ENCODE peak calls at places on chromosomes 13 and 19, in eight cellular contexts. K is mammary epithelial cell, F is PC-3, P is fibroblast of lung, L is neuronal stem cell, C is K562, G is IMR-90, V is GM23338. X is an unnamed sample.

GRCh38 chr13:23488442-23488841 is 54.9 kb upstream of the SACS start:
- DNase-seq in V (no peak), K (peak), G (peak), L (no peak), C (no peak), P (peak), F (peak), X (peak)

GRCh38 chr19:46546194-46546896 is 50.7 kb upstream of the PNMA8B start:
- DNase-seq in C (peak), F (peak), P (peak), V (peak), K (peak), L (no peak), G (peak), X (peak)

GRCh38 chr19:37304190-37304883 is 66.6 kb upstream of the ZNF527 start:
- DNase-seq in G (no peak), L (peak), V (no peak), F (no peak), K (no peak), C (peak), P (no peak), X (no peak)

GRCh38 chr13:18212873-18213272 is 968.8 kb downstream of the TUBA3C start:
- DNase-seq in G (peak), V (peak), C (no peak), P (no peak), L (peak), F (no peak), K (no peak), X (no peak)

GRCh38 chr19:51571599-51571998 is 516 bp downstream of the ZNF175 start:
- DNase-seq in C (peak), V (no peak), L (no peak), P (no peak), G (peak), F (peak), K (no peak), X (no peak)

GRCh38 chr19:55385236-55385748 is 440 bp upstream of the RPL28 start:
- DNase-seq in K (peak), L (peak), P (peak), G (peak), V (peak), F (peak), C (peak), X (peak)

GRCh38 chr13:42747399-42747873 is 33.9 kb upstream of the FAM216B start:
- DNase-seq in L (no peak), K (peak), C (no peak), F (peak), G (peak), V (no peak), P (peak), X (peak)

GRCh38 chr19:5150902-5151741 is 182.2 kb downstream of the KDM4B start:
- DNase-seq in G (no peak), L (no peak), P (no peak), F (no peak), V (peak), C (no peak), K (no peak), X (no peak)

DNA sequence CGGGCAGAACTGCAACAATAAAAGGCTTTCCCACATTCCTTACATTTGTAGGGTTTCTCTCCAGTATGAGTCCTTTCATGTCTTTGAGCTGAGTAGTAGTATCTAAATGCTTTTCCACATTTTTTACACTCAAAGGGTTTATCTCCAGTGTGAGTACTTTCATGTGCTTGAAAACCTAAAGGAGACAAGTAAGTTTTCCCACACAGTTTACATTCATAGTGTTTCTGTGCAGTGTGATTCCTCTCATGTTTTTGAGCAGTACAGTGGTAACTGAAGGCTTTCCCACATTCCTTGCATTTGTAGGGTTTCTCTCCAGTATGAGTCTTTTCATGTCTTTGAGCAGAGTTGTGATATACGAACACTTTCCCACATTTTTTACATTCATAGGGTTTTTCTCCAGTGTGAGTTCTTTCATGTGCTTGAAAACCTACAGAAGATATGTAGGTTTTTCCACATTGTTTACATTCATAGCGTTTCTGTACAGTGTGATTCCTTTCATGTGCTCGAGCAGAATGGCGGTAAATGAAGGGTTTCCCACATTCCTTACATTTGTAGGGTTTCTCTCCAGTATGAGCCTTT is 47.0 kb downstream of the ZNF44 start:
- DNase-seq in P (no peak), K (peak), F (no peak), C (no peak), V (no peak), L (no peak), G (no peak), X (no peak)
- H3K4me3 ChIP-seq in P (no peak), K (no peak), F (peak), C (no peak), V (no peak), L (no peak), G (no peak), X (peak)

GRCh38 chr13:30047154-30047874 is 196.9 kb upstream of the UBL3 start:
- DNase-seq in P (peak), L (no peak), K (no peak), V (no peak), G (peak), F (no peak), C (no peak), X (peak)
- H2AFZ ChIP-seq in P (no peak), L (no peak), K (no peak), V (no peak), G (peak), F (no peak), C (no peak), X (peak)

DNA sequence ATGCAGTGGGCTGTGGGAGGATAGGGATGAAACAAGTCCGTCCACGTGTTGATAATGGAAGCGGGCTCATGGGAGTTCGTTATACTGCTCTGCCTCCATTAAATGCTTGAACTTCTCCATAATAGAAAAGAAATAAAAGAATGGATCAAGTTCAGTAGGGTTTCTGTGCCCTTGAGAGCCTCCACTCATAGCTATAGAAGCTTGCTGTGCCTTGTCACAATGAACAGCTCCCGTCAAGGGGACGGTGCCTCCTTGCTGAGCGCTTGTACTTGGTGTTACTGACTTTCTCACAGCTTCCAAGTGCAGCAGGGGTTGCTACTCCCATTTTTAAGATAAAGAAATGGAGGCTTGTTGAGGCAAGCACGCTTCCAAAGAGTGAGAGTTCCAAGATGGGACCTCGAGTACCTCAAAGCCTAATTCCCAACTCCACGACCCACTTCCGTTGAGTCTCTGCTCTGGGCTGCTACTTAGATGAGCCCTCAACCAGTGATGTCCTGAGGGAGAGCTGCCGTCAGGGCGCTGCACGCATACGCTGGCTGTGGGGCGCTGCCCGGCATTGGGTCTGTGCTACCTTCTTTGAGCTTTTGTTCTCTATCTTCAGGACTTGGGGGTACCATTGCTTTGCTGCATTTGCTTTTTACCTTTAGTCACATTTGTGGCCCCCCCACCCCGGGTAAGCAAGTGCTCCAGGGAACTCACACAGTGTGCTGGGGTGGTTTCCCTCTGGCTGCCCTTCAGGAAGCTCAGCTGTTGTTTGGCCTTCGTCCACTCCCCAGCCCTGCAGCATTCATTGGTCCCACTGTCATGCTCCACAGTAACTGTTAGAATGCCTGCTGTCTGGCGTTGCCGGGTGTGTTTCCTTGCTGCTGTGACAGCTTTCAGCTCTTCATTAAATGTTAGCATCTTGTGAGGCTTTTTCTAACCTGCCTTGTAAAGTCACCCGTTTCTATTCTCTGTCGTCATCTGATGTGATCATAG is 9.5 kb downstream of the SNRNP70 start:
- DNase-seq in L (no peak), F (no peak), V (no peak), K (no peak), P (no peak), C (no peak), G (no peak), X (no peak)
- H3K27ac ChIP-seq in L (no peak), F (no peak), V (no peak), K (no peak), P (no peak), C (no peak), G (no peak), X (no peak)

DNA sequence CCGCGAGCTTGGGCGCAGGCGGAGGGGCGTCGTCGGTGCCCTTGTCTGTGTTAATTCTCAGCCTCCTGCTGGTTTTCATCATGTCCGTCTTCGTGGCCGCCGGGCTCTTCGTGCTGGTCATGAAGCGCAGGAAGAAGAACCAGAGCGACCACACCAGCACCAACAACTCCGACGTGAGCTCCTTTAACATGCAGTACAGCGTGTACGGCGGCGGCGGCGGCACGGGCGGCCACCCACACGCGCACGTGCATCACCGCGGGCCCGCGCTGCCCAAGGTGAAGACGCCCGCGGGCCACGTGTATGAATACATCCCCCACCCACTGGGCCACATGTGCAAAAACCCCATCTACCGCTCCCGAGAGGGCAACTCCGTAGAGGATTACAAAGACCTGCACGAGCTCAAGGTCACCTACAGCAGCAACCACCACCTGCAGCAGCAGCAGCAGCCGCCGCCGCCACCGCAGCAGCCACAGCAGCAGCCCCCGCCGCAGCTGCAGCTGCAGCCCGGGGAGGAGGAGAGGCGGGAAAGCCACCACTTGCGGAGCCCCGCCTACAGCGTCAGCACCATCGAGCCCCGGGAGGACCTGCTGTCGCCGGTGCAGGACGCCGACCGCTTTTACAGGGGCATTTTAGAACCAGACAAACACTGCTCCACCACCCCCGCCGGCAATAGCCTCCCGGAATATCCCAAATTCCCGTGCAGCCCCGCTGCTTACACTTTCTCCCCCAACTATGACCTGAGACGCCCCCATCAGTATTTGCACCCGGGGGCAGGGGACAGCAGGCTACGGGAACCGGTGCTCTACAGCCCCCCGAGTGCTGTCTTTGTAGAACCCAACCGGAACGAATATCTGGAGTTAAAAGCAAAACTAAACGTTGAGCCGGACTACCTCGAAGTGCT is 6.4 kb downstream of the SLITRK5 start:
- DNase-seq in F (peak), G (no peak), L (peak), K (no peak), C (no peak), V (peak), P (no peak), X (no peak)
- H3K4me3 ChIP-seq in F (peak), G (no peak), L (peak), K (peak), C (no peak), V (peak), P (no peak), X (peak)

DNA sequence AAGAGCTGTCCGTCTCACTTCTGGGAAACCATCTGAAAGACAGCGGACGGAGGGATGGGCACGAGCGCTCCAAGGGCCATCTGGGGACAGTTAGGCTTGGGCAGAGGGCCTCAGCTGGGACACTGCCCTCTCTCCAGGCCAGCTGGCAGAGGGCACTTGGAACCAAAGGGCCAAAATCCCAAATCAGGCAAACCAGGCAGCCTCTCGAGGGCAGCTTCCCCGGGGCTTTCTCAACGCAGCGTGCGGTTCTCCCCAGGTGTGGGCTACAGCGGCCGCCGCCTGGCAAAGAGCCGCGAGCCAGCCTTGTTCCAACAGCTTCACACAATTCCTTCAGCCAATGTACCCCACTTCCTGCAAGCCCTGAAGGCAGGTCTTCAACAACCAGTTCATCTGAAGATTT is 5.0 kb downstream of the MLLT1 start:
- DNase-seq in F (no peak), C (no peak), L (no peak), V (no peak), G (no peak), P (no peak), K (no peak), X (no peak)
- H2AFZ ChIP-seq in F (no peak), C (no peak), L (no peak), V (no peak), G (no peak), P (no peak), K (no peak), X (no peak)

DNA sequence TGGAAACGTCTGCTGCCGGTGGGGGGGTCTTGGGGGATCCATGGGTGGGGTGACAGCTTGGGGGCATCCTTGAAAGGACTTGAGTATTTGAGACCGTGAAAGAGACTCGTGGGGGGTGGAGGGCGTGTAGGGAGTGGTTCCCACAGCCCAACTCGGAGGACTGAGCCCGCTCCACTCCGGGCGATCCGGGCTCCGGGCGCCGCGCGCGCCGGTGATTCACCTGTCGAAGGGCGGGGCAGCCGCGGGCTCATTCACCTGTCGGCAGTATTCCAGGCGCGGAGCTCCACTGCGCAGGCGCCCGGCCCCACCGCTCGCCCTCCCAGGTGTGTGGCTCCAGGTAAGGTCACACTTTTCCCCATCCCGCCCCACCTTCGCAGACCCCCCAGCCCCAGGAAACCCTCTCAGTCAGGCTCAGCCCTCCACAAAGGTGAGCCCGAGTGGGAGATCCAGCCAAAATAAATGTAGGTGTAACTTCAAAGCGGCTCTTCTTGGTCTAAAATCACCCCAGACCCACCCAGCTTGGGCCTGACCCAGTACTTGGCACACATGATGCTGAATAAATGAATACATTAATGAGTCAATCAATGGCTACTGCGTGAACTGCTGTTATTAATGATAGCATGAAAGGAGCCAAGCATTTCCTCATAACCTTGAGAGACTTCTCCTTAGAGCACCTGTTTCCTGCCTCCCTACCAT is 4.7 kb downstream of the NOTCH3 start:
- DNase-seq in L (no peak), C (no peak), P (peak), K (peak), V (peak), G (no peak), F (peak), X (no peak)
- H3K27ac ChIP-seq in L (no peak), C (no peak), P (no peak), K (no peak), V (peak), G (no peak), F (peak), X (no peak)

GRCh38 chr13:36302289-36302688 is 4.7 kb upstream of the CCDC169 start:
- DNase-seq in C (no peak), F (no peak), V (no peak), K (no peak), P (no peak), L (no peak), G (no peak), X (no peak)

GRCh38 chr13:36297600-36298338 is at the start of gene CCDC169:
- DNase-seq in P (peak), F (peak), G (peak), K (peak), V (peak), C (peak), L (peak), X (peak)

GRCh38 chr13:36297259-36297599 is 385 bp downstream of the CCDC169 start:
- DNase-seq in L (no peak), C (no peak), K (no peak), V (no peak), G (peak), P (peak), F (peak), X (peak)

GRCh38 chr13:36294061-36294460 is 3.6 kb downstream of the CCDC169 start:
- DNase-seq in F (no peak), K (no peak), V (no peak), G (no peak), C (no peak), P (no peak), L (no peak), X (no peak)

GRCh38 chr13:36298535-36299068 is 988 bp upstream of the CCDC169 start:
- DNase-seq in G (no peak), C (peak), V (peak), P (no peak), L (peak), F (no peak), K (no peak), X (no peak)
- H3K4me3 ChIP-seq in G (no peak), C (peak), V (peak), P (no peak), L (no peak), F (peak), K (no peak), X (peak)

X was measured in astrocyte.